ENCODE peak calls at places on chromosomes 12 and 14, in six cellular contexts. P is BE2C, I is fibroblast of pulmonary artery, M is fibroblast of lung, W is astrocyte, L is HCT116. E is an unnamed sample.

GRCh38 chr12:131856366-131857097 is 28.3 kb downstream of the MMP17 start:
- DNase-seq in L (no peak), I (no peak), W (no peak), M (no peak), P (peak; percentile 8), E (no peak)

GRCh38 chr12:98594050-98594853 is 766 bp downstream of the SLC25A3 start:
- DNase-seq in M (peak; percentile 20), L (no peak), I (no peak), P (no peak), W (no peak), E (no peak)

GRCh38 chr14:70822706-70823185 is 13.4 kb upstream of the MAP3K9 start:
- DNase-seq in M (peak; percentile 30), W (no peak), P (peak; percentile 46), I (peak; percentile 39), L (no peak), E (no peak)

GRCh38 chr12:12916135-12916956 is 25.0 kb downstream of the GPRC5A start:
- DNase-seq in P (peak; percentile 79), I (peak; percentile 91), W (peak; percentile 46), M (peak; percentile 62), L (peak; percentile 48), E (no peak)

GRCh38 chr12:38886064-38886463 is 19.3 kb downstream of the CPNE8 start:
- DNase-seq in I (peak; percentile 60), L (peak; percentile 4), W (peak; percentile 34), P (peak; percentile 74), M (peak; percentile 49), E (no peak)

GRCh38 chr12:54759751-54760150 is 94.6 kb upstream of the MUCL1 start:
- DNase-seq in W (no peak), L (peak; percentile 42), I (peak; percentile 26), M (no peak), P (no peak), E (no peak)

GRCh38 chr14:52929192-52929807 is 21.6 kb downstream of the FERMT2 start:
- DNase-seq in P (no peak), W (no peak), M (no peak), I (no peak), L (no peak), E (no peak)

GRCh38 chr14:98278805-98279204 is 993.2 kb downstream of the BCL11B start:
- DNase-seq in P (no peak), L (no peak), W (no peak), M (peak; percentile 17), I (no peak), E (no peak)

GRCh38 chr12:52606581-52607241 is 5.4 kb upstream of the KRT72 start:
- DNase-seq in W (no peak), M (no peak), P (no peak), I (no peak), L (no peak), E (no peak)

GRCh38 chr14:100155049-100155621 is 4.3 kb downstream of the DEGS2 start:
- DNase-seq in I (peak; percentile 26), L (peak; percentile 33), P (peak; percentile 56), W (no peak), M (no peak), E (no peak)

GRCh38 chr12:92030618-92031017 is 115.0 kb downstream of the BTG1 start:
- DNase-seq in P (no peak), W (peak; percentile 16), L (no peak), M (peak; percentile 29), I (peak; percentile 78), E (no peak)

GRCh38 chr12:121580959-121581680 is at the start of gene KDM2B:
- DNase-seq in P (no peak), L (no peak), I (peak; percentile 72), W (peak; percentile 50), M (peak; percentile 64), E (no peak)

GRCh38 chr12:52319097-52319496 is 2.1 kb downstream of the KRT83 start:
- DNase-seq in I (no peak), W (no peak), P (no peak), M (no peak), L (no peak), E (no peak)

GRCh38 chr14:72891666-72892102 is 2.2 kb downstream of the DPF3 start:
- DNase-seq in M (no peak), W (no peak), L (no peak), P (no peak), I (no peak), E (no peak)

GRCh38 chr12:80598004-80598606 is 109.3 kb upstream of the MYF6 start:
- DNase-seq in W (peak; percentile 81), I (peak; percentile 81), P (no peak), L (peak; percentile 16), M (peak; percentile 86), E (peak; percentile 58)

GRCh38 chr14:101705733-101706508 is 55.6 kb upstream of the PPP2R5C start:
- DNase-seq in I (peak; percentile 50), W (peak; percentile 10), M (peak; percentile 23), P (no peak), L (no peak), E (no peak)

GRCh38 chr12:50589650-50590435 is 85.1 kb downstream of the DIP2B start:
- DNase-seq in L (no peak), P (peak; percentile 21), I (peak; percentile 94), M (peak; percentile 97), W (peak; percentile 98), E (peak; percentile 72)

GRCh38 chr12:124228050-124228711 is 66.7 kb upstream of the RFLNA start:
- DNase-seq in M (no peak), W (no peak), I (no peak), P (no peak), L (no peak), E (no peak)

GRCh38 chr12:120971299-120972180 is 6.8 kb upstream of the HNF1A start:
- DNase-seq in W (peak; percentile 29), L (peak; percentile 58), M (peak; percentile 46), P (peak; percentile 25), I (peak; percentile 79), E (peak; percentile 25)

GRCh38 chr12:123165537-123165936 is 14.6 kb upstream of the PITPNM2 start:
- DNase-seq in L (no peak), I (no peak), W (no peak), M (no peak), P (no peak), E (no peak)

GRCh38 chr12:118374909-118375308 is 1.4 kb upstream of the SUDS3 start:
- DNase-seq in M (peak; percentile 20), L (no peak), P (no peak), I (peak; percentile 28), W (no peak), E (peak; percentile 31)

GRCh38 chr14:28596336-28596735 is 170.3 kb upstream of the FOXG1 start:
- DNase-seq in I (peak; percentile 77), P (no peak), M (peak; percentile 66), L (no peak), W (peak; percentile 59), E (no peak)

GRCh38 chr14:104977008-104977680 is 1.0 kb downstream of the AHNAK2 start:
- DNase-seq in L (no peak), P (peak; percentile 14), I (no peak), W (no peak), M (no peak), E (no peak)

GRCh38 chr14:104979758-104980591 is 1.8 kb upstream of the AHNAK2 start:
- DNase-seq in P (peak; percentile 60), L (no peak), W (peak; percentile 49), I (peak; percentile 34), M (peak; percentile 67), E (no peak)

GRCh38 chr14:104978774-104979691 is 859 bp upstream of the AHNAK2 start:
- DNase-seq in W (no peak), M (no peak), I (no peak), P (peak; percentile 69), L (no peak), E (no peak)

GRCh38 chr14:104976198-104977007 is 1.8 kb downstream of the AHNAK2 start:
- DNase-seq in M (peak; percentile 56), I (peak; percentile 84), L (peak; percentile 70), P (peak; percentile 89), W (peak; percentile 25), E (no peak)

DNA sequence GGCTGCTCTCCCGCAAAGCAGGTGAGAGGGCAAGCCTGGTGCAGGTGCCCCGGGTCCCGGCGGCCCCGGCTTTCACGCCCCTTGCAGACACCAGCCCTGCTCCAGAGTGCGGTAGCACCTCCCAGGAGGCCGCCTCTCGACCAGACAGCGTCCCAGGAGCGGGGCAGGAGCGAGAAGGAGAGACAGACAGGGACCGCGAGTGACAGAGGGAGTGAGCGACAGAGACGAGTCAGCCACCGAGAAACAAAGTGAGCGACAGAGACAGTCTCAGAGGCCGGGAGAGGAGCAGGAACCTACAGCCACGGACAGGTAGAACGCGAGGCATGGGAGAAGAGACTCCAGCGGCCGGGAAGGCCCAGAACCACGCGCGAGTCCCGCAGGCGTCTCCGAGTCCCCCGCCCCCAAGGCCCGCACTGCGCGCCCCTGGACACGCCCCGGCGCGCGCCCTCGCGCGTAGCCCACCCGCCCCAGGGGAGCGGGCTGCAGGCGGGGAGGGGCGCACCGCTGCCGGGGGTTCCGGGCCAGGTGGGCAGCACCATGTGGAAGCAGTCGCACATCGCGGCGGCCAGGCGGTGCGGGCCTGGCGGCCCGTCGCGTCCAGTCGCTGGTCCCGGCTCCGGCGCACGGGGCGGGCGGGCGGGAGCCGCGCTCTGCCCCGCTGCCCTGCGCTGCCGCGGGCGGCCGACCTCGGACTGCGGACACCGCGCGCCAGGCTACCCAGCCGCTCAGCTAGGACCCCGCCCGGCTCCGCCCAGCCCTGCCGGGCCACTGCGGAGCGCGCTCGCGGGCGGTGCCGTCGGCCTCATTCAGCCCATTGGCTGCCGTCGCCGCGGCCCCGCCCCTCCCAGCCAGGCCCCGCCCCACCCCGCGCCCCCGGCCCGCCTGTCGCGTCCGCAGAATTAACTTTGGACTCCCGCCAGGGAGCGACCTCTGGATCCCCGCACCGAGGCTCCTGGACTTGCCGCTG is at the start of gene AHNAK2:
- DNase-seq in L (peak; percentile 68), M (peak; percentile 76), W (peak; percentile 52), P (peak; percentile 96), I (peak; percentile 70), E (no peak)
- H3K4me3 ChIP-seq in L (peak within 1 kb of the TSS; percentile 80), M (peak within 1 kb of the TSS; percentile 33), W (peak within 1 kb of the TSS; percentile 60), P (peak within 1 kb of the TSS; percentile 52), I (peak within 1 kb of the TSS; percentile 51), E (peak within 1 kb of the TSS; percentile 33)

GRCh38 chr12:31324116-31324844 is 1.7 kb downstream of the SINHCAF start:
- DNase-seq in M (peak; percentile 83), L (peak; percentile 63), P (peak; percentile 84), I (peak; percentile 77), W (peak; percentile 71), E (peak; percentile 10)
- TF ChIP-seq CTCF in M (no peak), L (peak; percentile 2), P (peak; percentile 3), I (no peak), W (no peak), E (no peak)

GRCh38 chr12:68538722-68539614 is 71.7 kb upstream of the RAP1B start:
- DNase-seq in P (no peak), M (peak; percentile 85), I (peak; percentile 72), L (no peak), W (peak; percentile 79), E (no peak)
- H3K4me3 ChIP-seq in P (no peak overlapping the region), M (no peak overlapping the region), I (no peak overlapping the region), L (no peak overlapping the region), W (peak overlapping the region; percentile 29), E (peak overlapping the region; percentile 18)

DNA sequence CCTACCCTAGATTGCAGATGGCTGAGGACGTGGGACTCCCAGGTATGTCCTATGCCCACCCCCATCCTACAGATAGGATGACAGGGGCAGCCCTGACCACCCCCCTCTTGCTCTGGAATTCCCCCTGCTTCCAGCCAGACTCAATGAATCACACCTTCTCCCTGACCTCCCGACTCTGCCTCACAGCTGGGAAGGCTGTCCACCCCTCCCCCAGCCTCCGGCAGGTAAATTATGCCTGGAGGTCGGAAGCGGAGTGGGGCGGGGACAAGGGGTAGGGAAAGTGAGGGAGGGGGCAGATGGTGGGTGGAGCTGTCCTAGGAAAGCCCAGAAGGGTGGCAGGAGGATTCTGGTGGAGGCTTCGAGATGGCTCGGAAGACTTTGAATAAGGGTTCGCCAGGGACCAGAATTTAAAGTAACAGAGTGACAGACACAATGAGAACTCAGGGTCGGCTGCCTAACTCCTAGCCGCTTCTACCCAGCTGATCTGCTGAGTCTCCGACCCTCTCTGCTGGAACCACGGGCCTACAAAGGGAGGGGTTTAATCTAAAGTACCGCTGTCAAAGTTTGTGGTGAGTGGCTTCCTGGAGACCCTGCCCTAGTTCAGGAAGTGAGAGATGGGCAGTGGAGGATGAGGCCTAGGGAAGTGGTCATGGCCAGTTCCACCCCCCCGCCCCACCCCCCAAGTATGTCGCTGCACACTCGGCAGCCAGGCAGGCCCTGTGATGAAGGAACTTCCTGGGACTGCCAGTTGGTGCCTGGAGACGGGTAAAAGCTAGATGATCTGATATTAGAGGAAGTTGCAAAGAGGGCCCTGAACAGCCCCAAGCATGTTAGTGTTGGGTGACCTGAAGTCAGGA is 4.2 kb downstream of the PLEKHG3 start:
- DNase-seq in W (peak; percentile 64), I (no peak), M (peak; percentile 74), L (no peak), P (peak; percentile 6), E (no peak)
- TF ChIP-seq CTCF in W (no peak), I (no peak), M (no peak), L (no peak), P (no peak), E (no peak)